ENCODE peak calls at places on chromosomes 11 and 22, in seven cellular contexts. G is fibroblast of mammary gland, E is coronary artery, R is IMR-90, F is cardiac muscle cell, K is astrocyte of the spinal cord, O is Peyer's patch. C is an unnamed sample.

GRCh38 chr11:15189189-15189588 is 74.5 kb downstream of the INSC start:
- DNase-seq in K (no peak), F (no peak), R (no peak), E (no peak), G (no peak), O (no peak), C (no peak)

GRCh38 chr11:68993546-68993945 is 12.8 kb upstream of the MRGPRD start:
- DNase-seq in K (no peak), R (no peak), O (no peak), G (no peak), E (no peak), F (no peak), C (no peak)

GRCh38 chr11:84780689-84781293 is 846.4 kb downstream of the DLG2 start:
- DNase-seq in F (peak; percentile 53), K (peak; percentile 47), G (peak; percentile 43), R (peak; percentile 15), O (no peak), E (no peak), C (peak; percentile 21)

GRCh38 chr22:26394787-26395186 is 34.3 kb upstream of the ASPHD2 start:
- DNase-seq in K (no peak), G (no peak), O (no peak), F (no peak), R (no peak), E (no peak), C (no peak)

GRCh38 chr22:16806401-16806800 is 18.8 kb downstream of the XKR3 start:
- DNase-seq in K (no peak), E (no peak), F (no peak), O (no peak), G (no peak), R (no peak), C (no peak)

GRCh38 chr11:766106-766940 is 11.0 kb downstream of the GATD1 start:
- DNase-seq in O (no peak), G (no peak), R (no peak), E (no peak), F (no peak), K (no peak), C (no peak)

GRCh38 chr11:20048246-20048645 is 112.0 kb downstream of the DBX1 start:
- DNase-seq in K (no peak), G (peak; percentile 59), E (no peak), F (no peak), O (no peak), R (peak; percentile 63), C (no peak)

GRCh38 chr22:36009085-36009484 is 19.5 kb downstream of the RBFOX2 start:
- DNase-seq in E (no peak), O (no peak), R (peak; percentile 63), G (peak; percentile 67), K (peak; percentile 66), F (no peak), C (peak; percentile 77)

GRCh38 chr22:41327124-41327523 is 25.8 kb downstream of the ZC3H7B start:
- DNase-seq in O (no peak), G (no peak), R (no peak), E (no peak), K (no peak), F (no peak), C (no peak)

GRCh38 chr11:86484164-86484794 is 109.6 kb downstream of the CCDC81 start:
- DNase-seq in E (peak; percentile 84), F (no peak), G (peak; percentile 100), K (peak; percentile 97), O (no peak), R (peak; percentile 100), C (peak; percentile 95)

GRCh38 chr11:124536520-124536919 is 6.9 kb downstream of the OR8B12 start:
- DNase-seq in F (peak; percentile 37), O (peak; percentile 61), R (peak; percentile 39), G (peak; percentile 79), E (no peak), K (peak; percentile 73), C (peak; percentile 92)

GRCh38 chr11:35750315-35750714 is 87.7 kb downstream of the TRIM44 start:
- DNase-seq in E (no peak), F (no peak), K (no peak), R (no peak), G (no peak), O (no peak), C (no peak)

GRCh38 chr11:116610190-116610589 is 162.6 kb downstream of the BUD13 start:
- DNase-seq in G (no peak), R (no peak), O (no peak), E (peak; percentile 40), K (no peak), F (no peak), C (no peak)

GRCh38 chr11:1039481-1040427 is 3.2 kb upstream of the MUC6 start:
- DNase-seq in O (no peak), G (no peak), R (no peak), E (no peak), K (no peak), F (peak; percentile 26), C (no peak)

GRCh38 chr11:132941024-132941646 is 591.2 kb downstream of the OPCML start:
- DNase-seq in F (peak; percentile 55), E (no peak), G (peak; percentile 23), R (peak; percentile 43), K (peak; percentile 52), O (peak; percentile 52), C (peak; percentile 42)

GRCh38 chr11:1168256-1168655 is 10.5 kb downstream of the MUC5AC start:
- DNase-seq in K (no peak), R (no peak), G (no peak), O (no peak), F (no peak), E (no peak), C (no peak)

GRCh38 chr22:21923163-21923561 is 29.5 kb downstream of the PPM1F start:
- DNase-seq in F (no peak), G (no peak), E (no peak), O (no peak), K (no peak), R (no peak), C (no peak)

GRCh38 chr11:16986434-16987204 is 27.6 kb downstream of the PLEKHA7 start:
- DNase-seq in F (no peak), K (peak; percentile 19), E (no peak), G (no peak), O (peak; percentile 94), R (no peak), C (no peak)

GRCh38 chr22:40838486-40838885 is 18.0 kb downstream of the ST13 start:
- DNase-seq in G (no peak), R (no peak), O (no peak), E (no peak), K (no peak), F (no peak), C (no peak)

GRCh38 chr22:42315392-42315756 is 44.9 kb upstream of the TCF20 start:
- DNase-seq in R (no peak), E (no peak), F (no peak), O (peak; percentile 79), G (no peak), K (no peak), C (no peak)

GRCh38 chr11:1556278-1557167 is 15.5 kb downstream of the DUSP8 start:
- DNase-seq in G (no peak), R (no peak), F (no peak), E (no peak), O (no peak), K (no peak), C (no peak)

GRCh38 chr11:45141631-45142030 is 4.8 kb upstream of the PRDM11 start:
- DNase-seq in K (no peak), R (no peak), G (no peak), F (no peak), O (no peak), E (no peak), C (no peak)

GRCh38 chr22:17106785-17107546 is 14.2 kb downstream of the TMEM121B start:
- DNase-seq in R (no peak), O (no peak), E (no peak), K (no peak), F (no peak), G (no peak), C (no peak)

GRCh38 chr22:21984793-21985192 is 2.2 kb upstream of the TOP3B start:
- DNase-seq in F (peak; percentile 26), O (no peak), K (no peak), E (no peak), R (peak; percentile 40), G (peak; percentile 43), C (peak; percentile 35)

GRCh38 chr22:49737101-49737551 is 90.5 kb downstream of the BRD1 start:
- DNase-seq in O (peak; percentile 33), E (no peak), K (no peak), R (no peak), G (no peak), F (no peak), C (no peak)

GRCh38 chr11:119380160-119380815 is 1.2 kb downstream of the USP2 start:
- DNase-seq in R (no peak), G (no peak), K (no peak), E (no peak), O (no peak), F (no peak), C (no peak)
- H3K4me3 ChIP-seq in R (no peak overlapping the region), G (no peak overlapping the region), K (no peak overlapping the region), E (no peak overlapping the region), O (no peak overlapping the region), F (peak overlapping the region; percentile 50), C (no peak overlapping the region)

GRCh38 chr11:83157755-83158473 is 983 bp downstream of the PCF11 start:
- DNase-seq in K (peak; percentile 60), O (peak; percentile 75), E (peak; percentile 80), F (peak; percentile 66), R (peak; percentile 33), G (peak; percentile 45), C (peak; percentile 53)
- TF ChIP-seq CTCF in K (no peak), O (no peak), E (peak; percentile 19), F (no peak), R (no peak), G (no peak), C (no peak)

DNA sequence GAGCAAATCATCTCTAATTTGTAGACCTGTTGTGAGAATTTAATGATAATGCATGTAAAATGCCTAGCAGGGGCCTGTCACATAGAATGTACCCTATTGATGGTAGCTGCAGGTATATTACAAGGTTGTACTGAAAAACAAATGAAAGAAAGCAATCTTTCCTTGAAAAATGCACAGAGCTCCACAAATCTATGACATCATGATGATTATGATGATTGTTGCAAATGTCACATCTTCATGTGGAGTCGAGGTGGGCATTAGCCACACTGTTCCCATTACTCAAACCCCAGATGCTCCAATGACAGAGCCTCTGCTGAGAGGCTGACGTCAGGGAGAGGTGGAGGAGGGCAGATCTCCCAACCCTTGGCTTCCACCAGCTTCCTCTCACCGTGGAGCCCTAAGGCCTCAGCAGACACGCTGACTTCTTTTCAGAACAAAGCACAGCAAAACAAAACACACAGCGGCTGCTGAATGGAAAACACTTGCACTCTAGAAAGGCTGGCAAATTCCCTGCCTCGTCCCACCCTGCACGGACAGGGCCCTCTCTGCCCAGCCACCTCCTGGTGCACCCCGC is 298.3 kb downstream of the KIRREL3 start:
- DNase-seq in F (no peak), G (no peak), E (no peak), R (peak; percentile 38), K (no peak), O (no peak), C (no peak)
- H3K4me3 ChIP-seq in F (no peak overlapping the region), G (no peak overlapping the region), E (no peak overlapping the region), R (no peak overlapping the region), K (no peak overlapping the region), O (no peak overlapping the region), C (no peak overlapping the region)

DNA sequence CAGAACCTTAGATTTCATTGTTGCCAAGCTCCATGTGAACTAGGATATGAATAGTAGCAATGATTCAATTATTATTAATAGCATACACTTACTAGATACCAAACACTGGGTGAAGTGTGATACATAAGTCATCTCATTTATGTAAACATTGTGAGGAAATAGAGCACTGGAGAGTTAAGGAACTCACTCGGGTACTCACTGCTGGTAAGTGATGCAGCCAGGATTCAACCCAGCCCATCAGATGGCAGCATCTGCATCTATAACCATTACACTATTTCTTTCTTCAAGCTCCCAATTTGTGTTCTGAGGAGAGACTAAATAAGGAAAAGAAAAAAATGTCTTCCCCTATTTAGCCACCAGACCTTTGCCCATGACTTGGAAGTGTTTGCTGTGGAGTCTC is 10.2 kb upstream of the ALG8 start:
- DNase-seq in R (peak; percentile 87), G (peak; percentile 80), F (no peak), K (peak; percentile 56), O (no peak), E (no peak), C (peak; percentile 77)
- TF ChIP-seq CTCF in R (peak; percentile 64), G (peak; percentile 35), F (peak; percentile 46), K (peak; percentile 48), O (no peak), E (no peak), C (peak; percentile 48)

C was measured in fibroblast of pulmonary artery.